ENCODE peak calls at places on chromosome 15, in eight cellular contexts. S is uterus; N is A549; K is OCI-LY7; Z is CD4-positive, alpha-beta memory T cell; W is mammary epithelial cell; D is SK-N-SH; F is psoas muscle. R is an unnamed sample.

GRCh38 chr15:88954431-88955277 is 41.5 kb upstream of the MFGE8 start:
- DNase-seq in Z (no peak), N (no peak), K (peak; percentile 45), F (peak; percentile 26), S (no peak), D (no peak), W (no peak), R (peak; percentile 59)

GRCh38 chr15:43150171-43150929 is 17.0 kb downstream of the TMEM62 start:
- DNase-seq in D (no peak), K (no peak), W (peak; percentile 100), N (peak; percentile 18), Z (no peak), F (no peak), S (no peak), R (no peak)

GRCh38 chr15:101162701-101163483 is 89.0 kb downstream of the CHSY1 start:
- DNase-seq in D (no peak), F (peak; percentile 58), Z (no peak), W (no peak), S (no peak), N (no peak), K (no peak), R (peak; percentile 86)

GRCh38 chr15:48596415-48596814 is 49.1 kb downstream of the FBN1 start:
- DNase-seq in S (no peak), Z (no peak), K (no peak), D (no peak), W (no peak), F (no peak), N (no peak), R (no peak)

GRCh38 chr15:69042531-69042930 is 28.0 kb downstream of the NOX5 start:
- DNase-seq in S (no peak), N (no peak), K (no peak), F (no peak), W (no peak), D (no peak), Z (no peak), R (no peak)

GRCh38 chr15:88256261-88257230 is at the start of gene NTRK3:
- DNase-seq in D (peak; percentile 72), F (no peak), Z (no peak), W (peak; percentile 7), K (peak; percentile 42), S (no peak), N (no peak), R (no peak)

GRCh38 chr15:39246523-39246922 is 334.4 kb upstream of the THBS1 start:
- DNase-seq in F (no peak), K (no peak), S (no peak), N (no peak), D (no peak), W (no peak), Z (no peak), R (no peak)

GRCh38 chr15:60009124-60009523 is 5.0 kb downstream of the FOXB1 start:
- DNase-seq in F (no peak), D (no peak), N (no peak), K (no peak), S (no peak), Z (no peak), W (no peak), R (no peak)

GRCh38 chr15:68561146-68561545 is 17.6 kb upstream of the CORO2B start:
- DNase-seq in S (peak; percentile 12), F (no peak), Z (no peak), W (no peak), K (no peak), D (no peak), N (no peak), R (no peak)

GRCh38 chr15:80597081-80597480 is 98.0 kb upstream of the ABHD17C start:
- DNase-seq in F (no peak), S (no peak), Z (no peak), N (no peak), W (no peak), K (no peak), D (no peak), R (no peak)

GRCh38 chr15:98983333-98983732 is 24.3 kb downstream of the PGPEP1L start:
- DNase-seq in K (no peak), W (peak; percentile 83), N (peak; percentile 85), F (no peak), D (no peak), S (peak; percentile 69), Z (no peak), R (no peak)

GRCh38 chr15:99963976-99964375 is 230.7 kb upstream of the LYSMD4 start:
- DNase-seq in S (no peak), K (no peak), F (no peak), Z (no peak), N (no peak), D (peak; percentile 0), W (no peak), R (no peak)

GRCh38 chr15:78712797-78713515 is 71.9 kb upstream of the CHRNB4 start:
- DNase-seq in Z (no peak), N (no peak), K (peak; percentile 24), W (no peak), S (no peak), D (no peak), F (no peak), R (no peak)

GRCh38 chr15:44034933-44035624 is 160.0 kb downstream of the FRMD5 start:
- DNase-seq in K (no peak), F (no peak), D (no peak), N (no peak), W (peak; percentile 62), Z (no peak), S (no peak), R (no peak)

GRCh38 chr15:78065284-78065872 is 12.1 kb downstream of the TBC1D2B start:
- DNase-seq in S (peak; percentile 89), Z (no peak), K (no peak), W (peak; percentile 96), F (peak; percentile 71), N (no peak), D (no peak), R (peak; percentile 55)

GRCh38 chr15:39030291-39031070 is 465.9 kb upstream of the RASGRP1 start:
- DNase-seq in F (no peak), Z (no peak), K (no peak), W (no peak), S (no peak), D (no peak), N (no peak), R (no peak)

GRCh38 chr15:96112018-96112417 is 218.5 kb upstream of the NR2F2 start:
- DNase-seq in W (no peak), F (no peak), D (no peak), S (no peak), K (no peak), Z (no peak), N (no peak), R (no peak)

GRCh38 chr15:45549831-45550230 is 27.3 kb upstream of the SLC30A4 start:
- DNase-seq in Z (no peak), W (peak; percentile 56), K (no peak), F (no peak), S (no peak), D (no peak), N (no peak), R (no peak)

GRCh38 chr15:98776607-98777281 is 128.4 kb downstream of the IGF1R start:
- DNase-seq in Z (peak; percentile 11), F (peak; percentile 39), W (peak; percentile 85), D (no peak), K (no peak), S (no peak), N (no peak), R (peak; percentile 42)

GRCh38 chr15:82679626-82680199 is 30.0 kb downstream of the AP3B2 start:
- DNase-seq in K (no peak), Z (no peak), W (no peak), N (no peak), F (no peak), D (no peak), S (no peak), R (no peak)
- H3K4me3 ChIP-seq in K (no peak overlapping the region), Z (peak overlapping the region; percentile 17), W (peak overlapping the region; percentile 69), N (peak overlapping the region; percentile 61), F (peak overlapping the region; percentile 46), D (no peak overlapping the region), S (peak overlapping the region; percentile 29), R (peak overlapping the region; percentile 51)

DNA sequence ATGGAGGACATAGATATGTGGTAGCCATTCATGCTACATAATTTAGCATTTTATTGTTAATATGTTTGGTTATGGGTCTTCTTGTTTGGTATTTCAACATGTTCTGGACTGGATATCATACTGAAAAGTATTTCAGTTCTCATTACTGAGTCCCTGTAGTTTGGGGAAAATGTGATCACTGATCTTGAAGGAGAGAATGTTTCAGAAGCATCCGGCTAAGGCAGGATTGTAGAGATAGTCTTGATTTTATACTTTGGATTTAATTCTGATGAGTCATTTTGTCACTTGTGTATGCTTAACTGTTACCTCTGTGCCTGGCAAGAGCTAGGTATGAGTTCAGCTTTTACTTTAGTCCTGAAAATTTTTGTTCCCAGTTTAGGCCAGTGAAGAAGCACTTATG is 7.1 kb downstream of the CHD2 start:
- DNase-seq in N (no peak), K (no peak), W (peak; percentile 30), S (no peak), F (no peak), Z (no peak), D (no peak), R (no peak)
- H3K4me1 ChIP-seq in N (peaks cover 72% of the 10 kb centered on the region), K (peaks cover 55% of the 10 kb centered on the region), W (peaks cover 36% of the 10 kb centered on the region), S (peaks cover 4% of the 10 kb centered on the region), F (peaks cover 61% of the 10 kb centered on the region), Z (peaks cover 91% of the 10 kb centered on the region), D (peaks cover 30% of the 10 kb centered on the region), R (peaks cover 92% of the 10 kb centered on the region)

GRCh38 chr15:52256930-52257733 is 38.5 kb downstream of the MYO5C start:
- DNase-seq in W (no peak), N (no peak), Z (no peak), D (no peak), K (no peak), S (no peak), F (no peak), R (no peak)
- H3K4me3 ChIP-seq in W (no peak overlapping the region), N (no peak overlapping the region), Z (no peak overlapping the region), D (no peak overlapping the region), K (no peak overlapping the region), S (no peak overlapping the region), F (peak overlapping the region; percentile 20), R (no peak overlapping the region)

GRCh38 chr15:84752700-84753099 is 4.3 kb downstream of the ZNF592 start:
- DNase-seq in Z (no peak), S (no peak), N (no peak), D (no peak), F (no peak), W (no peak), K (no peak), R (no peak)

GRCh38 chr15:84749111-84749991 is 959 bp downstream of the ZNF592 start:
- DNase-seq in S (peak; percentile 35), D (peak; percentile 78), F (peak; percentile 47), K (peak; percentile 67), W (peak; percentile 15), Z (peak; percentile 32), N (no peak), R (peak; percentile 26)

GRCh38 chr15:84748274-84749110 is at the start of gene ZNF592:
- DNase-seq in K (peak; percentile 84), S (peak; percentile 77), Z (peak; percentile 78), D (peak; percentile 92), N (peak; percentile 60), F (peak; percentile 88), W (peak; percentile 66), R (peak; percentile 89)

GRCh38 chr15:84752195-84752594 is 3.8 kb downstream of the ZNF592 start:
- DNase-seq in F (no peak), D (no peak), K (no peak), S (no peak), Z (no peak), W (no peak), N (no peak), R (no peak)

DNA sequence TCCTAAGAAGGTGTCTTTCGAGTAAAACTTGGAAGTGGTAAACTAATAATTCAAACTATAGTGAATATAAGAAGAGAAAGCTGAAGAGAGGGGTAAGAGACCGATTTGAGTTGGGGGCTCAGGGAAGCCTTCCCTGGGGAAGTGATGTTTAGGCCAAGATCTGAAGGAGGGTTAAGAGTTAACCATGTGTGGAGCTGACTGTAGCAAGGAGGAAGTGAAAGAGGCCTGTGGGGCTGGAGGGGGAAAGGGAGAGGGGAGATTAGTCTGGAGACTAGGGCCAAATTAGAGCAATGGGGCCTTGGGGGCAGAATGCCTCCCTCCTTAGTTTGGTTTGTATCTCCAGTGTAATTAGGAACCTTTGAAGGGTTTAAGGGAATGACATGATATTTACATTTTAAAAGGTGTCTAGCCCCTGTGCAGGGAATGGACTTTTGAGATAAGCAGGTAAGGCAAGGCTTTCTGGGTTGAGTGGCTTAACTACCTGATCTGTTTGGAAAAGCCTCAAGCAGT is 2.2 kb downstream of the ZNF592 start:
- DNase-seq in W (no peak), K (peak; percentile 75), D (no peak), Z (no peak), N (no peak), F (no peak), S (no peak), R (no peak)
- H3K4me1 ChIP-seq in W (peaks cover 23% of the 10 kb centered on the region), K (peaks cover 52% of the 10 kb centered on the region), D (peaks cover 7% of the 10 kb centered on the region), Z (peaks cover 75% of the 10 kb centered on the region), N (peaks cover 79% of the 10 kb centered on the region), F (peaks cover 74% of the 10 kb centered on the region), S (no peaks in the 10 kb centered on the region), R (peaks cover 91% of the 10 kb centered on the region)

R was measured in left ventricle myocardium inferior.